ENCODE peak calls at places on chromosomes 12 and 14, in four cellular contexts. T is GM12878, N is GM12891, Y is K562. H is an unnamed sample.

GRCh38 chr12:101781834-101782543 is 42.7 kb upstream of the SYCP3 start:
- DNase-seq in T (no peak), N (no peak), Y (no peak), H (no peak)

GRCh38 chr14:70631948-70632347 is 9.8 kb upstream of the TTC9 start:
- DNase-seq in T (no peak), N (no peak), Y (no peak), H (no peak)

GRCh38 chr12:96248532-96248931 is 54.4 kb downstream of the ELK3 start:
- DNase-seq in T (no peak), N (no peak), Y (no peak), H (no peak)

GRCh38 chr12:93785262-93786010 is 108.3 kb downstream of the CRADD start:
- DNase-seq in T (no peak), N (no peak), Y (peak), H (no peak)

GRCh38 chr12:2291182-2291832 is 238.5 kb downstream of the CACNA1C start:
- DNase-seq in T (no peak), N (peak), Y (peak), H (peak)

GRCh38 chr14:58736606-58737005 is 98.8 kb downstream of the DACT1 start:
- DNase-seq in T (no peak), N (no peak), Y (no peak), H (no peak)

GRCh38 chr14:80364274-80364673 is 153.0 kb upstream of the DIO2 start:
- DNase-seq in T (no peak), N (no peak), Y (peak), H (no peak)

GRCh38 chr14:90903101-90903500 is 86.9 kb upstream of the TTC7B start:
- DNase-seq in T (peak), N (peak), Y (peak), H (no peak)

GRCh38 chr12:212799-213526 is 994 bp downstream of the SLC6A12 start:
- DNase-seq in T (no peak), N (no peak), Y (no peak), H (no peak)

GRCh38 chr12:64744422-64745258 is 14.6 kb downstream of the GNS start:
- DNase-seq in T (no peak), N (no peak), Y (no peak), H (no peak)

GRCh38 chr12:20477691-20478090 is 109.4 kb downstream of the PDE3A start:
- DNase-seq in T (no peak), N (no peak), Y (no peak), H (no peak)

GRCh38 chr12:111046896-111047295 is 126.5 kb upstream of the MYL2 start:
- DNase-seq in T (no peak), N (no peak), Y (no peak), H (no peak)

GRCh38 chr12:104909761-104910160 is 48.3 kb downstream of the SLC41A2 start:
- DNase-seq in T (no peak), N (no peak), Y (no peak), H (no peak)

DNA sequence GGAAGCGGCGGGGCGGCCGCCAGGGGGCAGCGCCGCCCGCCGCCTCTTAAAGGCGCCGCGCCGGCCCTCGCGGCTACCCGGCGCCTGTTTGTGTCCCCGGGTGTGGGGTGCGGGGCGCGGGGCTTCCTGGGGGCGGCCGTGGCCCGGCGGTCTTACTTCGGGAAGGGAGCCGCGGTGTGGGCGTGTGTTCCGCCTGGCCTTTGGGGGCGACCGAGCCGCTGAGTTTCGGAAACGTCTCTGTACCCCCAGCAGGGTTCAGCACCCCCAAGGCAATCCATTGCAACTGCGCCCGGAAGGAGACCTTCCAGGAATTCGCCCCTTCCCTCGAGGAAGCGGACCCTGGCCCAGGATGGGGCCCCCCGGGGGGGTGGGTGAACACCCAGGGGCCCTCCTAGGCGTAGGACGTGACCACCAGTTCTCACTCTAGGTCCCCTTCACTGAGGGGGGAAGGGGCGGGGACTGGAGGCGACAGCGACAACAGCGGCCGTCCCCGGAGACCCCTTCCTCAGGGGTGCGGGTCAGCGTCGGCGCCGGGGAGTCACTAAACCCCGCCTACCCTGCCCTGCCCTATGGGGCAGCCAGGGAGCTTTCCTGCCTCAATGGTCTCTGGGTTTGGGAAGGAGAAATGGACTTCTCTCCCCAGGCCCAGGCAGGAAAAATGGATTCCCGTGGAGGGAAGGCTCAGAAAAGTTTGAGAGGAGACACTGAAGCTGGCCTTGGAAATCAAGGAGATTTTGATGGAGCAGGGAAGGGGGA is at the start of gene ITPK1:
- DNase-seq in T (no peak), N (peak), Y (peak), H (peak)
- TF ChIP-seq POLR2A in T (no peak), N (no peak), Y (peak), H (no peak)

DNA sequence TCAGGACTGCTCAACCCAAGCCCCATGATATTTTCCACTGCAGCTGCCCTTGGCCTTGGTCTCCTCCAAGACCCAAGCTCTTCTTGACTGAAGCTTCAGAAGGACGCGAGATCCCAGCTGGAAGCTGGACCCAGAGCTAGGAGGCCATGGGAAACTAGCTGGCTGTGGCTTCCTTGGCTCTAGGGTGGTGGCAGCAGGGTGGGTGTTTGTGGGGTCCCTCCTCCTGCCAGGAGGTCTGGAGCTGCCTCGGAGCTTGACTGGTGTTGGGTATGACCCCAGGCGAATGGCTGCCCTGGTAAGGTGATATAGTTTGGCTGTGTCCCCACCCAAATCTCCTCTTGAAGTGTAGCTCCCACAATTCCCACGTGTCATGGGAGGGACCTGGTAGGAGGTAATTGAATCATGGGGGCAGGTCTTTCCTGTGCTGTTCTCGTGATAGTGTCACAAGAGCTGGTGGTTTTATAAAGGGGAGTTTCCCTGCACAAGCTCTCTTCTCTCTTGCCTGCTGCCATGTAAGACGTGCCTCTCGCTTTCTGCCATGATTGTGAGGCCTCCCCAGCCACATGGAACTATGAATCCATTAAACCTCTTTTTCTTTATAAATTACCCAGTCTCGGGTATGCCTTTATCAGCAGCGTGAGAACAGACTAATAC is 51.4 kb downstream of the TRPV4 start:
- DNase-seq in T (no peak), N (no peak), Y (no peak), H (no peak)
- TF ChIP-seq TAF1 in T (no peak), N (no peak), Y (no peak), H (no peak)

GRCh38 chr12:4037747-4038312 is 164.6 kb upstream of the PARP11 start:
- DNase-seq in T (no peak), N (no peak), Y (peak), H (no peak)
- TF ChIP-seq POLR2A in T (no peak), N (no peak), Y (no peak), H (no peak)

GRCh38 chr12:102821149-102821548 is 95.9 kb downstream of the PAH start:
- DNase-seq in T (no peak), N (no peak), Y (no peak), H (no peak)

DNA sequence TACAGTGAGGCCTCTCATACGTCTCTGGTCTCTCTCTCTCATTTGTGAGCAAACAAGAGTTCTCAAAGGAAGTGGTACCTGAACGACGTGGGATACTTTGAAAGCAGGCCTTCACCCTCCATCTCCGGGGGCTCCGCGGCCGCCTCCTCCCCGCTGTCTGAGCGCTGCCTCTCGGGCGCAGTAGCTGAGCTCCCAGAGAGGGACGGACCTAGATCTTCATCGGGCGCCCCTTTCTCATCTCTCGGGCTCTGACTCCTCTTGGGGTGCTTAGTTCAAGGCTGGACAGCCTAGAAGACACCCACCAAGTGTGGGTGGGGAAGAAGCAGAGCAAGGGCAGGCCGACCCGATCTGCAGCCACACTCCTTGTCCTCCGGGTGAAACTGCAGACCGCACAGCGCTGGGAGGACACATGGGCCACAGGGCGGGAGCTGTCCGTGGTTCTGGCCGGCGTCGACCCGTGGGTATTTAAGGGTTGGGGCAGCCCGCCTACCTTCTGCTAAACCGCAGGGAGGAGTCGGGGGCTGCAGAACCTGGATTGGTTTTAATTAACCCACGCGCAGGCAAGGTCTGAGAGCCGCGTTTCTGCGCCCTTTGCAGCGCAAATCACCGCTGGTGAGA is 92.7 kb downstream of the PAH start:
- DNase-seq in T (no peak), N (peak), Y (peak), H (no peak)
- TF ChIP-seq TAF1 in T (no peak), N (no peak), Y (no peak), H (no peak)

GRCh38 chr14:23300687-23301223 is 1.9 kb downstream of the PPP1R3E start:
- DNase-seq in T (no peak), N (no peak), Y (peak), H (no peak)

GRCh38 chr14:23299986-23300686 is 2.5 kb downstream of the PPP1R3E start:
- DNase-seq in T (no peak), N (no peak), Y (no peak), H (no peak)

GRCh38 chr14:23302290-23303225 is at the start of gene PPP1R3E:
- DNase-seq in T (no peak), N (peak), Y (peak), H (peak)

GRCh38 chr14:23301969-23302289 is 730 bp downstream of the PPP1R3E start:
- DNase-seq in T (no peak), N (no peak), Y (no peak), H (no peak)

GRCh38 chr14:23301288-23301968 is 1.2 kb downstream of the PPP1R3E start:
- DNase-seq in T (peak), N (peak), Y (peak), H (peak)
- TF ChIP-seq POLR2A in T (peak), N (no peak), Y (no peak), H (no peak)

DNA sequence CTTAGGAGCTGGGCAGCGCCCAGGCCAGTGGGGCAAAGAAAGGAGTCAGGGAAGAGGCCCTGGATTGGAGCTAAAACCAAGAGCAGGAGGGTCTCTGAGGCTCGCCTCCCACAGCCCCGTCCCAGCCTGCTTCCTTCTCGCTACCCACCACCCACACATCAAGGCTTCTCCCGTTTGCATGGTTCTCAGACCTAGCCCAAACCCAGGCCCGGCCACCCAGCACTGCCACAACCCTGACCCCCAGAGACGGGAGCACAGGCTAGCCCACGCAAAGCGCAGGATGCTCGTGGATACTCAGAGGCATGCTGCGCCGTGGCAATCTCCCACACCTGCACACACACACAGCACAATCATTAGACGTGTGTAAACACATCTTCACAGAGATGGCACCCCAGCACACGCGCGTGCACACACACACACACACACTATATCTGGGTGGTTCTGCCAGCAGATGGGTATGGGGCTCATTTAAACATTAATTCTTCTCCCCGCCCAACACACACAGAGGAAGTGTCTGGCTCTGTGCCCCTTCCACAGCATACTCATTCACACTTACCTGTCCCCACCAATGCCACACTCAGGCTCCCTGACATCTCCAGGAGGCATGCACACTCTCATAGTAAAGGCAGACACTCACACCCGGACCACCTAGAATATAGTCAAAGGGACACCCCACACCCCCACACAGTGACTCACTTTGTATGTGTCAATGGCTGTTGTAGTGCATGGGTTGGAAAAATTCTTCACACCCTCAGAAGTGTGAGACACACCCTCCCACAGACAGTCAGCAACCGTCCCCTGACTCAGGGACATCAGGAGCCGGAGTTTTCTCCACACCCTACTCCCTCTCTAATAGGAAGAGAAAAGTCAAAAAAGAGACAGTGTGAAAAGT is 1.1 kb downstream of the CARMIL3 start:
- DNase-seq in T (no peak), N (no peak), Y (no peak), H (peak)
- TF ChIP-seq TAF1 in T (no peak), N (no peak), Y (no peak), H (no peak)

DNA sequence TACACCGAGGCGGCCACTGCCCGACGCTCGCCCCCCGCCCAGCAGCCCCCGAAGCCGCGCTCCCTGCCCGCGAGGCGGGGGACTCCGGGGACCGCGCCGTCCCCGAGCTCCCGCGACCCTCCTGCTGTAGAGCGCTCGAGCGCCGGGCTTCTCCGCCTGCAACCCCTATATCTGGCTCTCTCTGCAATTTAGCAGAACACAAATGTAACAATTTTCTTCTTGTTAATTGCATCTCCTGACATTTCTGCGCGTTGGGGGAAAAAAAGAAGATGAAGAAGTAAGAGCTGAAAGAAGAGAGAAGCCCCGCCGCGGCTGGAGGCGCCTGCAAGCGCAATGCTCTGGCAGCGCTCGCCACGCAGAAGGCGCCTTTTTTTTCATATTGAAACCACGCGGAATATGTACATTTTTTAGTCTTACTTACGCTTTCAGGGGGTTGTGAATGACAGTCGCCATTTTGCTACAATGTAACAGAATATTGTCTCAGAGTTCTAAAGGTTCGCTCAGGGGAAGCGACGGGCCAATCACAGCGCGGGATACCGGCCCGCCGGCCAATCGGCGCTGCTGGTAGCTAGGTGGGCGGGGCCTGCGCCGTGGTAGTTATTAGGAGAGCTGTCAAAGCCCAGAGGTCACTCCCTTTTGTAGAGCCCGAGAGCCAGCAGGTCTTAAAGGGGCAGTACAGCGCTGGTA is at the start of gene DPF3:
- DNase-seq in T (peak), N (peak), Y (peak), H (peak)
- TF ChIP-seq POLR2A in T (no peak), N (no peak), Y (no peak), H (peak)

DNA sequence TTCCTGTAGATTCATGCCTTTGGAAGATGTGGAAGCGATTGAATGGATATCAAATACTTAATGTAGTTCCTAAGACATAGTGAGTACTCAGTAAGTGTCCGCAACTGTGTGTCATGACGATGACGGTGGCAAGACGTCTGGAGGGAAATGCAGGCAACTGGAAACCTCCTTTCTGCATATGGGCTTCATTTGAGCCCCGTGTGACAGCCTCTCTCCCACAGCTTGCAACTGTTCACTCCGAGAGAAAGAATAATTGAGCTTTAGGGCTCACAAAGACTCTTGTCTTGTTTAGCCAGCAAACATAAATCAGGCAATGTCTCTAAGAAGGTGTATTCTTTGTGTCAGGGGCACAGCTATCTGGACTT is 7.0 kb downstream of the CFAP251 start:
- DNase-seq in T (no peak), N (no peak), Y (no peak), H (no peak)
- TF ChIP-seq TAF1 in T (no peak), N (no peak), Y (no peak), H (no peak)

GRCh38 chr12:53892760-53893159 is 45.9 kb upstream of the HOXC13 start:
- DNase-seq in T (no peak), N (no peak), Y (no peak), H (no peak)
- TF ChIP-seq POLR2A in T (no peak), N (no peak), Y (no peak), H (no peak)

H was measured in GM12892.